ENCODE peak calls at places on chromosomes 6 and 20, in nine cellular contexts. F, T, U, Q, P, K, A, I and G are unnamed samples.

GRCh38 chr6:157151989-157152388 is 171.3 kb downstream of the TMEM242 start:
- DNase-seq in F (no peak), T (no peak), U (no peak), Q (no peak), P (no peak), K (no peak), A (no peak), I (no peak), G (no peak)

GRCh38 chr20:38685853-38686473 is 38.3 kb upstream of the SLC32A1 start:
- DNase-seq in F (no peak), T (peak; percentile 77), U (peak; percentile 69), Q (no peak), P (peak; percentile 11), K (no peak), A (peak; percentile 22), I (peak; percentile 14), G (no peak)

GRCh38 chr6:30044630-30045029 is 16.4 kb upstream of the POLR1H start:
- DNase-seq in F (no peak), T (no peak), U (peak; percentile 82), Q (no peak), P (peak; percentile 11), K (no peak), A (no peak), I (no peak), G (no peak)

GRCh38 chr6:10511477-10511876 is 9.7 kb upstream of the GCNT2 start:
- DNase-seq in F (no peak), T (no peak), U (no peak), Q (no peak), P (no peak), K (no peak), A (no peak), I (no peak), G (no peak)

GRCh38 chr6:144853603-144854002 is 568.5 kb downstream of the UTRN start:
- DNase-seq in F (no peak), T (no peak), U (no peak), Q (no peak), P (no peak), K (no peak), A (no peak), I (no peak), G (no peak)

GRCh38 chr20:32336918-32337347 is 21.2 kb upstream of the ASXL1 start:
- DNase-seq in F (no peak), T (no peak), U (peak; percentile 58), Q (peak; percentile 18), P (no peak), K (no peak), A (peak; percentile 36), I (no peak), G (peak; percentile 24)

GRCh38 chr20:10853176-10853575 is 179.4 kb upstream of the JAG1 start:
- DNase-seq in F (no peak), T (no peak), U (no peak), Q (no peak), P (no peak), K (no peak), A (no peak), I (no peak), G (no peak)

GRCh38 chr20:22802296-22802695 is 217.9 kb upstream of the FOXA2 start:
- DNase-seq in F (no peak), T (no peak), U (no peak), Q (no peak), P (no peak), K (no peak), A (no peak), I (no peak), G (no peak)

GRCh38 chr6:53359843-53360834 is 11.4 kb upstream of the ELOVL5 start:
- DNase-seq in F (no peak), T (no peak), U (peak; percentile 26), Q (no peak), P (no peak), K (no peak), A (peak; percentile 54), I (no peak), G (no peak)

GRCh38 chr6:161076211-161076677 is 84.7 kb downstream of the MAP3K4 start:
- DNase-seq in F (no peak), T (no peak), U (no peak), Q (no peak), P (no peak), K (no peak), A (peak; percentile 14), I (no peak), G (no peak)

GRCh38 chr6:106770663-106771062 is 141.3 kb downstream of the QRSL1 start:
- DNase-seq in F (no peak), T (no peak), U (no peak), Q (no peak), P (no peak), K (no peak), A (no peak), I (no peak), G (no peak)

GRCh38 chr6:107272246-107272645 is 156.9 kb upstream of the BEND3 start:
- DNase-seq in F (no peak), T (no peak), U (no peak), Q (no peak), P (no peak), K (no peak), A (no peak), I (no peak), G (no peak)

GRCh38 chr20:61748376-61748775 is 317.3 kb downstream of the TAF4 start:
- DNase-seq in F (no peak), T (no peak), U (no peak), Q (no peak), P (no peak), K (no peak), A (no peak), I (no peak), G (no peak)

GRCh38 chr6:14985366-14985765 is 260.5 kb upstream of the JARID2 start:
- DNase-seq in F (no peak), T (no peak), U (no peak), Q (no peak), P (no peak), K (no peak), A (no peak), I (no peak), G (no peak)

GRCh38 chr6:147448775-147449174 is 59.7 kb upstream of the SAMD5 start:
- DNase-seq in F (no peak), T (no peak), U (no peak), Q (no peak), P (no peak), K (no peak), A (no peak), I (no peak), G (no peak)

GRCh38 chr6:96626749-96627353 is 63.9 kb downstream of the FHL5 start:
- DNase-seq in F (no peak), T (no peak), U (peak; percentile 23), Q (no peak), P (peak; percentile 2), K (peak; percentile 29), A (peak; percentile 23), I (no peak), G (peak; percentile 63)

GRCh38 chr20:37615507-37616425 is 78.1 kb upstream of the CTNNBL1 start:
- DNase-seq in F (no peak), T (no peak), U (peak; percentile 34), Q (peak; percentile 52), P (no peak), K (peak; percentile 63), A (no peak), I (peak; percentile 42), G (no peak)

GRCh38 chr6:156166093-156166492 is 611.1 kb upstream of the ARID1B start:
- DNase-seq in F (no peak), T (no peak), U (no peak), Q (no peak), P (no peak), K (no peak), A (no peak), I (no peak), G (no peak)

GRCh38 chr6:149470948-149471347 is 13.9 kb downstream of the ZC3H12D start:
- DNase-seq in F (no peak), T (no peak), U (no peak), Q (no peak), P (no peak), K (no peak), A (no peak), I (no peak), G (no peak)

GRCh38 chr6:31559606-31559957 is 12.2 kb downstream of the NFKBIL1 start:
- DNase-seq in F (no peak), T (no peak), U (no peak), Q (no peak), P (no peak), K (no peak), A (no peak), I (no peak), G (no peak)

GRCh38 chr6:89154131-89154530 is 8.3 kb downstream of the PM20D2 start:
- DNase-seq in F (no peak), T (no peak), U (no peak), Q (no peak), P (no peak), K (no peak), A (no peak), I (no peak), G (no peak)

GRCh38 chr6:40511884-40512283 is 75.3 kb downstream of the LRFN2 start:
- DNase-seq in F (no peak), T (no peak), U (no peak), Q (no peak), P (no peak), K (no peak), A (no peak), I (no peak), G (no peak)

GRCh38 chr6:16130437-16130891 is 1.6 kb downstream of the MYLIP start:
- DNase-seq in F (no peak), T (no peak), U (no peak), Q (no peak), P (no peak), K (no peak), A (no peak), I (no peak), G (no peak)

GRCh38 chr6:134229520-134229919 is 88.4 kb downstream of the SGK1 start:
- DNase-seq in F (no peak), T (no peak), U (no peak), Q (no peak), P (no peak), K (no peak), A (no peak), I (no peak), G (no peak)

GRCh38 chr6:81067057-81067456 is 685.4 kb downstream of the TENT5A start:
- DNase-seq in F (no peak), T (no peak), U (no peak), Q (no peak), P (peak; percentile 19), K (no peak), A (no peak), I (no peak), G (no peak)

GRCh38 chr6:127518710-127519468 is at the start of gene MTCL3:
- DNase-seq in F (no peak), T (peak; percentile 66), U (peak; percentile 39), Q (no peak), P (no peak), K (peak; percentile 90), A (no peak), I (peak; percentile 14), G (peak; percentile 92)

GRCh38 chr20:11302436-11302835 is 615.3 kb upstream of the BTBD3 start:
- DNase-seq in F (no peak), T (no peak), U (peak; percentile 59), Q (no peak), P (no peak), K (no peak), A (no peak), I (no peak), G (no peak)

GRCh38 chr20:49798718-49799117 is 13.9 kb upstream of the SLC9A8 start:
- DNase-seq in F (no peak), T (no peak), U (no peak), Q (no peak), P (no peak), K (no peak), A (no peak), I (no peak), G (no peak)

GRCh38 chr20:32278199-32278643 is 770 bp downstream of the KIF3B start:
- DNase-seq in F (no peak), T (no peak), U (peak; percentile 12), Q (peak; percentile 81), P (no peak), K (no peak), A (peak; percentile 8), I (no peak), G (no peak)

GRCh38 chr6:43724914-43725642 is 37.5 kb upstream of the MRPS18A start:
- DNase-seq in F (peak; percentile 92), T (peak; percentile 96), U (peak; percentile 93), Q (peak; percentile 77), P (peak; percentile 15), K (peak; percentile 78), A (peak; percentile 77), I (peak; percentile 38), G (no peak)